ENCODE peak calls at places on chromosome 1, in four cellular contexts. C, N, T and Q are unnamed samples.

GRCh38 chr1:119276558-119276957 is 92.0 kb upstream of the HAO2 start:
- DNase-seq in C (no peak), T (no peak), N (peak; percentile 18), Q (no peak)

GRCh38 chr1:2251363-2251762 is 23.2 kb downstream of the SKI start:
- DNase-seq in N (no peak), T (no peak), C (no peak), Q (no peak)

GRCh38 chr1:93136445-93136844 is 43.8 kb downstream of the TMED5 start:
- DNase-seq in T (no peak), C (no peak), N (no peak), Q (no peak)

GRCh38 chr1:94971491-94971924 is 44.6 kb upstream of the CNN3 start:
- DNase-seq in T (peak; percentile 87), N (no peak), C (no peak), Q (no peak)

GRCh38 chr1:2355408-2356261 is 35.7 kb downstream of the MORN1 start:
- DNase-seq in N (no peak), C (no peak), T (no peak), Q (no peak)

GRCh38 chr1:183622013-183622412 is 13.6 kb downstream of the ARPC5 start:
- DNase-seq in C (no peak), N (no peak), T (no peak), Q (no peak)

GRCh38 chr1:21239181-21239580 is 51.1 kb downstream of the ECE1 start:
- DNase-seq in T (no peak), N (peak; percentile 19), C (no peak), Q (no peak)

GRCh38 chr1:198443374-198444233 is 96.9 kb downstream of the ATP6V1G3 start:
- DNase-seq in N (no peak), C (no peak), T (peak; percentile 93), Q (no peak)

GRCh38 chr1:63960326-63960725 is 186.5 kb downstream of the ROR1 start:
- DNase-seq in C (no peak), N (no peak), T (peak; percentile 42), Q (no peak)

GRCh38 chr1:17973694-17974093 is 133.9 kb upstream of the IGSF21 start:
- DNase-seq in N (no peak), C (no peak), T (no peak), Q (no peak)

GRCh38 chr1:218665216-218665615 is 320.1 kb downstream of the TGFB2 start:
- DNase-seq in N (no peak), C (no peak), T (peak; percentile 73), Q (no peak)

GRCh38 chr1:77533660-77534295 is 148.7 kb downstream of the ZZZ3 start:
- DNase-seq in T (peak; percentile 83), N (peak; percentile 64), C (peak; percentile 62), Q (peak; percentile 75)

GRCh38 chr1:12305377-12305776 is 75.5 kb downstream of the VPS13D start:
- DNase-seq in N (no peak), T (peak; percentile 24), C (no peak), Q (no peak)

GRCh38 chr1:6468729-6469461 is 2.9 kb upstream of the TNFRSF25 start:
- DNase-seq in C (no peak), T (no peak), N (no peak), Q (no peak)

GRCh38 chr1:226547754-226548191 is 791 bp upstream of the STUM start:
- DNase-seq in T (peak; percentile 89), N (peak; percentile 83), C (peak; percentile 86), Q (peak; percentile 89)

GRCh38 chr1:161915051-161915503 is 108.6 kb downstream of the OLFML2B start:
- DNase-seq in T (no peak), N (peak; percentile 57), C (no peak), Q (no peak)

DNA sequence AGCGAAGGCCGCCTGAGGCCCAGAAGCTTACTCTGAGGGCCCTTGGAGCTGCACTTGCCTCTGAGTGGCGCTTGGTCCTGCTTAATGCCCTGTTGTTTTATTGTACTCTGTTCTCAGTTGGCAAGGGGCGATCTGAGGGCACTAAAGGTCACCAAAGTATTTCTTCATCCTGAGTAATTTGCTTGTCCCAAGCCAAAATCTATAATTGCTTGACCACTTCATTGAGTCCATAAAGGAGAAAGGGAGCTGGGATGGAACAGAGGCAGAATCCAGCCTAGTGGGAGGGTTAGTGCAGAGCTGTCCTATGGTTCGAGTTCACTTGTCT is 376 bp upstream of the NUAK2 start:
- DNase-seq in C (no peak), T (no peak), N (no peak), Q (no peak)
- H3K4me3 ChIP-seq in C (peak overlapping the region; percentile 75), T (peak overlapping the region; percentile 93), N (no peak overlapping the region), Q (no peak overlapping the region)

DNA sequence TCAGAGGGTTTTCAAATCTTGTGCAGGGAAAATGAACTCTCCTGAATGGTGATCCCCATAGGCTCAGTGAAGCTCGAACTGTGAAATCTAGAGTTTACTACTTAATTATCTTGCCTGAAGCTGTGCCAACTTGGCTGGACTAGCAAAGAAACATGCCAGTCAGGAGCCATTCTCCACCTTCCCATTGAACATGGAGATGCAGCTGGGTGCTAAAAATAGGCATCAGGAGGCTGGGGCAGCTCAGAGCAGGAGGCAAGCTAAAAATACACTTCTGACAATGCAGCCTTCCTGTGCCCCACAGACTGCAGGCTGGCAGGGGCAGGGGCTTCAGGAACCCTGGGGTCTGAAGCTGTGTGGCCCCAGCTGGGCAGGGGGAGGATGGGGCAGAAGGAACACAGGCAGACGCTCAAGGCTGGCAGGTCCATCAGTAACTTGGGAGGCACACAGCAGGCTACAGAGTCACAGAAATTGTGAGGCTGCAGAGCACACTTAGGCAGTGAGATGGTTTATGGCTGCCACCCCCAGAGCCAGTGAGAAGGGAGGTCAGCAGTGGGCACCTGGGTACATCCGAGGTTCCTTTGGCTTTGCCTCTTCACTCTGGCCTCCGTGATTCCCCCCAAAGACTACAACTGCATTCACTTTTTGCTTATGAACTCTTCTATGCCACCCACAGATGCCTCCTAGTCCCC is 155.4 kb upstream of the KCND3 start:
- DNase-seq in C (no peak), N (no peak), T (no peak), Q (no peak)
- H3K4me3 ChIP-seq in C (no peak overlapping the region), N (no peak overlapping the region), T (no peak overlapping the region), Q (no peak overlapping the region)

GRCh38 chr1:151545542-151545941 is 5.4 kb downstream of the TUFT1 start:
- DNase-seq in C (no peak), N (no peak), T (no peak), Q (no peak)

GRCh38 chr1:151547119-151547899 is 7.2 kb downstream of the TUFT1 start:
- DNase-seq in C (no peak), N (no peak), T (peak; percentile 80), Q (peak; percentile 58)

GRCh38 chr1:151546006-151546925 is 6.2 kb downstream of the TUFT1 start:
- DNase-seq in C (no peak), T (no peak), N (no peak), Q (no peak)

GRCh38 chr1:151547900-151548230 is 7.8 kb downstream of the TUFT1 start:
- DNase-seq in C (no peak), T (no peak), N (no peak), Q (no peak)

DNA sequence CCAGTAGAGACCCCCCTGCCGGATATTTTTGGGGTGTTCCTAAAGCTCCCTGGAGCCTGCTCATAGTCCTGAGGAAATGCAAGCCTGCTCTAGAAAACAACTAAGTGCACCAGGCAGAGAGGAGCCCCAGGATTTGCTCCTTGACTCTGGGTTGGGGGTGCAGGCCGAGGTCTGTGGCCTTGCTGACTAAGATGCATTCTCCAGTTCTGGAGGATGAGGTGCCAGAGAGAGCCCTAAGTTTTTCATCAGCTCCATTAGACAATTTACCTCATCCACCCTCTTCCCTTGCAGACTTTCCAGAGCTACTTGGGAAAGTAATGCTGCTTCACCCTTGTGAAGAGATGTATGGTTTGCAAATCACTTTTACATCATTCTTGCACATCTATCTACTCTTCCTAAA is 9.1 kb downstream of the TUFT1 start:
- DNase-seq in N (no peak), C (no peak), T (no peak), Q (no peak)
- H3K4me3 ChIP-seq in N (no peak overlapping the region), C (no peak overlapping the region), T (no peak overlapping the region), Q (no peak overlapping the region)

GRCh38 chr1:99007366-99007765 is 2.7 kb upstream of the PLPPR5 start:
- DNase-seq in C (no peak), N (no peak), T (no peak), Q (no peak)

GRCh38 chr1:99003911-99004269 is 771 bp downstream of the PLPPR5 start:
- DNase-seq in N (no peak), C (no peak), T (no peak), Q (peak; percentile 30)

GRCh38 chr1:99005537-99005942 is 879 bp upstream of the PLPPR5 start:
- DNase-seq in N (no peak), T (no peak), C (no peak), Q (peak; percentile 19)

GRCh38 chr1:99004270-99005141 is at the start of gene PLPPR5:
- DNase-seq in T (peak; percentile 18), N (no peak), C (no peak), Q (peak; percentile 76)

GRCh38 chr1:99005142-99005491 is 456 bp upstream of the PLPPR5 start:
- DNase-seq in C (no peak), N (no peak), T (no peak), Q (peak; percentile 36)
- H3K4me3 ChIP-seq in C (no peak overlapping the region), N (no peak overlapping the region), T (peak overlapping the region; percentile 57), Q (peak overlapping the region; percentile 77)

GRCh38 chr1:243786546-243786945 is 63.5 kb downstream of the AKT3 start:
- DNase-seq in C (no peak), T (no peak), N (no peak), Q (no peak)
- H3K4me3 ChIP-seq in C (no peak overlapping the region), T (no peak overlapping the region), N (no peak overlapping the region), Q (no peak overlapping the region)